ENCODE peak calls at places on chromosome 16, in six cellular contexts. Y, T, E, V, D and O are unnamed samples.

GRCh38 chr16:49543315-49543946 is 169.8 kb downstream of the C16orf78 start:
- DNase-seq in E (no peak), D (no peak), Y (no peak), V (no peak), T (no peak), O (no peak)

GRCh38 chr16:19033761-19034160 is 33.7 kb upstream of the COQ7 start:
- DNase-seq in T (no peak), D (no peak), V (no peak), Y (no peak), E (no peak), O (no peak)

GRCh38 chr16:1220098-1220728 is 4.9 kb downstream of the TPSG1 start:
- DNase-seq in V (no peak), D (no peak), T (no peak), E (no peak), Y (no peak), O (no peak)

GRCh38 chr16:499924-500323 is 27.6 kb upstream of the CAPN15 start:
- DNase-seq in D (no peak), T (no peak), V (no peak), Y (no peak), E (no peak), O (no peak)

GRCh38 chr16:86519649-86520316 is 9.5 kb downstream of the FOXF1 start:
- DNase-seq in V (peak), Y (peak), D (peak), E (peak), T (peak), O (no peak)

GRCh38 chr16:57711-58110 is 4.1 kb downstream of the SNRNP25 start:
- DNase-seq in D (no peak), Y (peak), V (no peak), T (no peak), E (no peak), O (no peak)

GRCh38 chr16:58755989-58756649 is 22.0 kb upstream of the GOT2 start:
- DNase-seq in V (peak), E (peak), Y (peak), T (peak), D (peak), O (no peak)

GRCh38 chr16:81745704-81746558 is 33.2 kb upstream of the PLCG2 start:
- DNase-seq in T (peak), D (peak), E (peak), V (no peak), Y (peak), O (no peak)

GRCh38 chr16:67593288-67593687 is 31.0 kb downstream of the CTCF start:
- DNase-seq in E (no peak), D (no peak), T (no peak), V (no peak), Y (no peak), O (no peak)

GRCh38 chr16:47699090-47699489 is 238.0 kb downstream of the PHKB start:
- DNase-seq in E (no peak), V (no peak), D (no peak), Y (no peak), T (no peak), O (no peak)

GRCh38 chr16:68332411-68333121 is 21.7 kb downstream of the PRMT7 start:
- DNase-seq in V (no peak), E (no peak), T (no peak), D (peak), Y (peak), O (no peak)

GRCh38 chr16:4215106-4215505 is 26.8 kb downstream of the SRL start:
- DNase-seq in V (no peak), T (no peak), Y (no peak), E (no peak), D (no peak), O (no peak)

GRCh38 chr16:26795184-26795583 is 271.5 kb upstream of the C16orf82 start:
- DNase-seq in E (no peak), T (no peak), D (peak), V (no peak), Y (no peak), O (no peak)

GRCh38 chr16:68685685-68686478 is 40.8 kb downstream of the CDH3 start:
- DNase-seq in V (no peak), E (no peak), T (no peak), Y (no peak), D (no peak), O (no peak)

GRCh38 chr16:49855280-49855821 is 561 bp downstream of the ZNF423 start:
- DNase-seq in E (peak), D (peak), Y (peak), T (peak), V (no peak), O (no peak)

GRCh38 chr16:68844211-68844564 is 857 bp downstream of the TANGO6 start:
- DNase-seq in E (no peak), D (no peak), T (no peak), Y (no peak), V (no peak), O (no peak)

GRCh38 chr16:88770459-88771293 is 14.3 kb downstream of the PIEZO1 start:
- DNase-seq in V (peak), T (peak), D (peak), E (no peak), Y (no peak), O (no peak)

GRCh38 chr16:80200079-80200478 is 340.7 kb upstream of the DYNLRB2 start:
- DNase-seq in V (no peak), Y (no peak), D (peak), E (no peak), T (peak), O (peak)

GRCh38 chr16:79612207-79612606 is 11.7 kb upstream of the MAF start:
- DNase-seq in D (peak), V (peak), T (peak), E (no peak), Y (no peak), O (peak)

GRCh38 chr16:84603115-84603816 is 14.6 kb downstream of the COTL1 start:
- DNase-seq in Y (peak), V (peak), T (peak), E (peak), D (peak), O (peak)

GRCh38 chr16:57601801-57602478 is 26.5 kb upstream of the ADGRG1 start:
- DNase-seq in V (no peak), E (no peak), Y (no peak), D (no peak), T (no peak), O (no peak)

GRCh38 chr16:50351116-50351515 is 17.7 kb downstream of the BRD7 start:
- DNase-seq in D (no peak), E (no peak), V (no peak), T (no peak), Y (no peak), O (no peak)

GRCh38 chr16:54444851-54445523 is 158.4 kb upstream of the IRX3 start:
- DNase-seq in V (no peak), Y (no peak), E (no peak), D (no peak), T (no peak), O (no peak)

GRCh38 chr16:20612551-20613470 is 36.6 kb upstream of the ACSM2B start:
- DNase-seq in E (no peak), T (no peak), D (no peak), Y (no peak), V (no peak), O (no peak)

GRCh38 chr16:54176376-54176901 is 110.1 kb downstream of the IRX3 start:
- DNase-seq in D (no peak), T (no peak), V (no peak), E (no peak), Y (no peak), O (no peak)

GRCh38 chr16:71373073-71373472 is 14.6 kb downstream of the CALB2 start:
- DNase-seq in D (no peak), V (no peak), E (no peak), Y (peak), T (peak), O (no peak)

GRCh38 chr16:28876016-28876659 is 2.1 kb upstream of the ATP2A1 start:
- DNase-seq in D (no peak), Y (no peak), T (no peak), V (no peak), E (no peak), O (no peak)

GRCh38 chr16:48687421-48688038 is 77.5 kb upstream of the N4BP1 start:
- DNase-seq in Y (peak), D (peak), V (peak), E (no peak), T (peak), O (peak)

GRCh38 chr16:22174642-22175041 is 12.3 kb downstream of the SDR42E2 start:
- DNase-seq in T (no peak), V (no peak), D (no peak), E (no peak), Y (no peak), O (no peak)

GRCh38 chr16:87713469-87714229 is 52.1 kb downstream of the KLHDC4 start:
- DNase-seq in V (no peak), D (no peak), E (no peak), T (no peak), Y (no peak), O (no peak)